ENCODE peak calls at places on chromosomes 4 and X, in ten cellular contexts. I is cardiac fibroblast, O is RWPE1, G is fibroblast of lung, Z is adrenal gland, E is heart left ventricle, N is GM12865, C is type B pancreatic cell, X is neural progenitor cell, L is upper lobe of left lung. W is an unnamed sample.

GRCh38 chrX:31715675-31716074 is 643.8 kb upstream of the FTHL17 start:
- DNase-seq in Z (no peak), E (no peak), X (no peak), O (no peak), G (no peak), L (no peak), N (no peak), C (no peak), I (peak; percentile 2), W (no peak)

GRCh38 chr4:148224476-148224875 is 217.7 kb downstream of the NR3C2 start:
- DNase-seq in C (no peak), Z (no peak), X (no peak), I (no peak), L (no peak), E (no peak), G (no peak), O (no peak), N (no peak), W (no peak)

GRCh38 chrX:69313622-69314290 is 148.5 kb upstream of the PJA1 start:
- DNase-seq in G (no peak), C (peak; percentile 29), E (no peak), N (no peak), O (no peak), L (no peak), I (no peak), Z (no peak), X (no peak), W (no peak)

GRCh38 chrX:38879631-38880220 is 78.5 kb downstream of the MID1IP1 start:
- DNase-seq in Z (no peak), L (no peak), O (no peak), X (no peak), I (no peak), C (no peak), G (no peak), N (peak; percentile 63), E (peak; percentile 64), W (no peak)

GRCh38 chrX:3290561-3290960 is 55.9 kb downstream of the MXRA5 start:
- DNase-seq in N (no peak), E (no peak), G (peak; percentile 49), X (no peak), Z (no peak), L (no peak), I (no peak), C (no peak), O (no peak), W (no peak)

GRCh38 chrX:46573896-46574336 is 351 bp downstream of the CHST7 start:
- DNase-seq in E (peak; percentile 68), Z (peak; percentile 76), I (peak; percentile 64), O (no peak), G (peak; percentile 65), N (peak; percentile 86), L (peak; percentile 89), X (peak; percentile 72), C (no peak), W (peak; percentile 59)

GRCh38 chrX:31604629-31605221 is 532.9 kb upstream of the FTHL17 start:
- DNase-seq in X (no peak), I (no peak), L (no peak), N (peak; percentile 16), G (no peak), C (no peak), O (no peak), E (no peak), Z (no peak), W (no peak)

GRCh38 chr4:117783716-117784115 is 250.6 kb upstream of the NDST3 start:
- DNase-seq in X (no peak), G (peak; percentile 71), C (no peak), E (no peak), I (no peak), N (no peak), Z (no peak), L (no peak), O (peak; percentile 4), W (no peak)

GRCh38 chr4:56622176-56622575 is 58.9 kb downstream of the HOPX start:
- DNase-seq in Z (no peak), N (no peak), E (no peak), G (no peak), O (peak; percentile 53), L (no peak), X (no peak), I (no peak), C (no peak), W (no peak)

GRCh38 chr4:142043509-142043908 is 407.1 kb downstream of the IL15 start:
- DNase-seq in I (peak; percentile 51), N (no peak), O (no peak), E (no peak), X (no peak), C (no peak), L (no peak), Z (no peak), G (peak; percentile 69), W (no peak)

GRCh38 chr4:158895797-158896442 is 127.1 kb downstream of the FNIP2 start:
- DNase-seq in C (no peak), N (no peak), I (peak; percentile 53), O (peak; percentile 4), E (no peak), X (peak; percentile 47), L (no peak), Z (no peak), G (peak; percentile 25), W (no peak)

GRCh38 chr4:176313596-176314341 is 6.0 kb upstream of the SPCS3 start:
- DNase-seq in L (no peak), X (no peak), Z (no peak), E (no peak), G (no peak), O (no peak), N (no peak), C (no peak), I (no peak), W (no peak)

DNA sequence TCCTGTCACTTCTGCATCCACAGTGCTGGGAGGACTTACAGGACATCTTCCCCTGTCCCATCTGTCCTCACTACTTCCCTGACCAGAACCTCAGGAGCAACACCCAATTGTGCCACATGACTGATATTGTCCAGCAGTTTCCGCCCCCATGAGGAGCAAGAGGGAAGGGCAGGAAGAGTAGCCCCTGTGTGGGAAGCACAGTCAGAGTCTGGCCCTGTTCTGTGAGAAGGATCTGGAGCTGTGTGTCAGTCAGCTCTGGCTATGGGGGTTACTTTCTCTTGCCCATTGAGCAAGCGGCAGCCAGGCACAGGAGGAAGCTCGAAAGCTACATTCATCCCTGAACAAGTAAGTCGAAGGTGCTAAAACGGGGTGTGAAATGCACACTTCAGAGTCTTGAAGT is 14.8 kb upstream of the TRIM60 start:
- DNase-seq in N (peak; percentile 41), O (no peak), C (no peak), X (peak; percentile 14), I (no peak), G (no peak), L (no peak), Z (no peak), E (no peak), W (no peak)
- TF ChIP-seq CTCF in N (no peak), O (no peak), C (peak; percentile 37), X (peak; percentile 21), I (peak; percentile 21), G (no peak), L (no peak), Z (no peak), E (no peak), W (no peak)

GRCh38 chr4:16513876-16514275 is 287.6 kb upstream of the TAPT1 start:
- DNase-seq in I (no peak), C (no peak), X (no peak), O (no peak), Z (no peak), E (no peak), N (no peak), L (no peak), G (peak; percentile 37), W (no peak)

GRCh38 chr4:16521156-16521915 is 295.1 kb upstream of the TAPT1 start:
- DNase-seq in G (no peak), Z (no peak), O (no peak), C (no peak), L (no peak), E (no peak), X (no peak), I (no peak), N (no peak), W (no peak)

DNA sequence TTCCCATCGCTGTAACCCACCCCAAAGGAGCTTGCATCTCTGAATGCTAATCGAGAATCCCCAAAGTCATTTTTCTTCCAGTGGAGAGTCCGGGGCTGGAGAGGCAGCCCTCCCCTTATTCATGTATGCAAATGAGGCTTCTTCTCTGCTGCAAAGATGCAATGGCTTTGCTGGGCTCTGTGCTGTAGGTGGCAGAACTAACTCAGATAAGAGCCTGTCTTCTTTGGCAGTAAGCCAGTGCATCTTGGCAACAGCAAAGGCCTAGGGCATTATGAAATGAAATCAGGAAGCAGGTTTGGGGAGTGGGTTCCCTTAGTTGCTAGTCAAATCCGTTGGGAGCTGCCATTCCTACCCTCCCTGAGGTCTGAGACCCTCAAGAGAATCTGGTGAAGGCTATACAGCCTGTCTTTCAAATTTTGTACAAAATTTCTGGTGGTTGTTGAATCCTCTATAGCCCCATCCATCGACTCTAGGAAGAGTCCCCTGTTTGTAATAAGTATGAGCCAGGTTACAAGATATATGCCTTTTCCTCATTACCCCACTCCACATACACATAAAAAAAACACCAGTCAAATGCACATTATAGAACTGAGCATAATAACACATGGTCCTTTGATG is 290.6 kb upstream of the TAPT1 start:
- DNase-seq in N (peak; percentile 5), I (peak; percentile 72), G (peak; percentile 78), E (peak; percentile 35), C (no peak), X (peak; percentile 27), O (no peak), Z (peak; percentile 88), L (no peak), W (no peak)
- TF ChIP-seq CTCF in N (no peak), I (peak; percentile 40), G (peak; percentile 32), E (peak; percentile 31), C (peak; percentile 36), X (peak; percentile 33), O (no peak), Z (peak; percentile 52), L (no peak), W (no peak)

GRCh38 chr4:145003675-145004074 is 94.3 kb downstream of the ANAPC10 start:
- DNase-seq in Z (no peak), C (no peak), N (no peak), L (no peak), G (no peak), I (no peak), X (no peak), E (no peak), O (no peak), W (no peak)
- TF ChIP-seq CTCF in Z (no peak), C (no peak), N (no peak), L (no peak), G (no peak), I (no peak), X (no peak), E (no peak), O (no peak), W (no peak)

DNA sequence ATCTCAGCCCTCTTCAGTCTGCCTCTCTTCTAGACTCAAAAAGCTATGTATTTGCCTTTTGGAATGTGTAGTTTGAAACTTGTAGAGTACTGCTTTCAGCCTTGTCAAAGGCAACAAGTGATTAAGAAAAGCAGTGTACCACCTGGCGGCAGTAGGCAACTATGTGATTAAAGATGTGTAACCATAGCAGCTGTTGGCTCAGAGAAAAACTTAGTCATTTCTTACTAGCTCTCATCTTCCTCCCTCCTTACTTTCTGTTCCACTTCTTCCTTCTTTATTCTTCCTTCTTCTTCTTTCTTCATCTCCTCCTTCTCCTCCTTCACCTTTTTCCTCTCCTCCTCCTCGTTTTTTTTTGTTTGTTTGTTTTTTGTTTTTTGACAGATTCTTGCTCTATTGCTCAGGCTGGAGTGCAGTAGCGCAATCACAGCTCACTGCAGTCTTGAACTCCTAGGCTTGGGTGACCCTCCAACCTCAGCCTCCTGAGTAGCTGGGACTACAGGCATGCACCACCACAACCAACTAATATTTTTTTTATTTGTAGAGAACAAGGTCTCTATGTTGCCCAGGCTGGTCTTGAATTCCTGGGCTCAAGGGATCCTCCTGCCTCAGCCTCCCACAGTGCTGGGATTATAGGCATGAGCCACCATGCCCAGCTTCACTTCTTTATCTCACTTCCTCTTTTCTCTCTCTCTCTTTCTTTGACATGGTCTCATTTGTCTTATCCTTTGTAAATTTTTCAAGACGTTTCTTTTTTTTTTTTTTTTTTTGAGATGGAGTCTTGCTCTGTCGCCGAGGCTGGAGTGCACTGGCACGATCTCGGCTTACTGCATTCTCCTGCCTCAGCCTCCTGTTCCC is 32.6 kb downstream of the ABHD18 start:
- DNase-seq in C (no peak), X (no peak), O (peak; percentile 37), L (no peak), Z (no peak), I (peak; percentile 70), G (peak; percentile 68), N (peak; percentile 80), E (no peak), W (peak; percentile 60)
- TF ChIP-seq CTCF in C (no peak), X (peak; percentile 4), O (no peak), L (peak; percentile 16), Z (peak; percentile 9), I (peak; percentile 31), G (no peak), N (peak; percentile 42), E (no peak), W (peak; percentile 49)